ENCODE peak calls at places on chromosomes 1 and 21, in nine cellular contexts. M is astrocyte of the spinal cord; H is NCI-H1417; C is T-helper 2 cell; Y is effector CD4-positive, alpha-beta T cell; S is activated naive CD4-positive, alpha-beta T cell treated with anti-CD3 and anti-CD28 coated beads, Interleukin-2, amount 10 ng/mL, durations not matched to agents 7 days and 5 days; I is GM10248; J is non-pigmented ciliary epithelial cell; T is EL. Z is an unnamed sample.

GRCh38 chr1:165551469-165551868 is 7.7 kb downstream of the LRRC52 start:
- DNase-seq in M (no peak), H (no peak), C (no peak), Y (no peak), S (no peak), I (no peak), J (no peak), T (no peak), Z (no peak)

GRCh38 chr21:25579402-25580016 is 27.8 kb downstream of the MRPL39 start:
- DNase-seq in M (no peak), H (no peak), C (no peak), Y (no peak), S (no peak), I (no peak), J (no peak), T (no peak), Z (no peak)

GRCh38 chr1:30748699-30749401 is 8.7 kb downstream of the LAPTM5 start:
- DNase-seq in M (no peak), H (no peak), C (no peak), Y (no peak), S (peak), I (no peak), J (no peak), T (no peak), Z (no peak)

GRCh38 chr1:7385471-7386225 is 385.4 kb upstream of the VAMP3 start:
- DNase-seq in M (no peak), H (no peak), C (no peak), Y (no peak), S (no peak), I (no peak), J (no peak), T (no peak), Z (no peak)

GRCh38 chr1:226846801-226847200 is 23.6 kb upstream of the PSEN2 start:
- DNase-seq in M (no peak), H (no peak), C (no peak), Y (no peak), S (no peak), I (no peak), J (no peak), T (peak), Z (no peak)

GRCh38 chr1:163250382-163250974 is 47.8 kb upstream of the RGS5 start:
- DNase-seq in M (no peak), H (no peak), C (no peak), Y (no peak), S (no peak), I (no peak), J (no peak), T (no peak), Z (no peak)

GRCh38 chr1:35797380-35797779 is 10.4 kb upstream of the AGO4 start:
- DNase-seq in M (no peak), H (no peak), C (no peak), Y (no peak), S (no peak), I (no peak), J (no peak), T (no peak), Z (peak)

GRCh38 chr1:200029035-200029623 is 1.6 kb downstream of the NR5A2 start:
- DNase-seq in M (no peak), H (peak), C (no peak), Y (no peak), S (no peak), I (peak), J (no peak), T (peak), Z (peak)

GRCh38 chr1:11529330-11529729 is 50.4 kb downstream of the DISP3 start:
- DNase-seq in M (no peak), H (no peak), C (no peak), Y (no peak), S (no peak), I (no peak), J (no peak), T (no peak), Z (no peak)

GRCh38 chr1:230174041-230174440 is 107.0 kb downstream of the GALNT2 start:
- DNase-seq in M (no peak), H (no peak), C (no peak), Y (no peak), S (no peak), I (no peak), J (no peak), T (no peak), Z (no peak)

GRCh38 chr1:168361252-168361651 is 80.6 kb downstream of the TBX19 start:
- DNase-seq in M (no peak), H (no peak), C (no peak), Y (no peak), S (no peak), I (no peak), J (no peak), T (no peak), Z (no peak)

GRCh38 chr1:6012529-6013318 is 20.5 kb upstream of the NPHP4 start:
- DNase-seq in M (no peak), H (no peak), C (no peak), Y (peak), S (no peak), I (no peak), J (no peak), T (no peak), Z (no peak)

GRCh38 chr21:31470896-31471694 is 127.0 kb upstream of the TIAM1 start:
- DNase-seq in M (no peak), H (no peak), C (no peak), Y (no peak), S (no peak), I (no peak), J (no peak), T (no peak), Z (no peak)

GRCh38 chr1:226738421-226738994 is 574 bp downstream of the ITPKB start:
- DNase-seq in M (peak), H (peak), C (no peak), Y (no peak), S (peak), I (peak), J (no peak), T (peak), Z (no peak)

GRCh38 chr1:171081220-171081993 is 9.3 kb upstream of the FMO3 start:
- DNase-seq in M (peak), H (peak), C (no peak), Y (no peak), S (no peak), I (no peak), J (peak), T (peak), Z (no peak)

GRCh38 chr1:31435471-31436409 is 22.7 kb downstream of the SERINC2 start:
- DNase-seq in M (no peak), H (no peak), C (no peak), Y (no peak), S (no peak), I (no peak), J (no peak), T (no peak), Z (no peak)

GRCh38 chr1:79497193-79497773 is 490.8 kb upstream of the ADGRL4 start:
- DNase-seq in M (peak), H (peak), C (no peak), Y (no peak), S (no peak), I (peak), J (peak), T (peak), Z (peak)

GRCh38 chr21:46188226-46189212 is 4.3 kb upstream of the SPATC1L start:
- DNase-seq in M (peak), H (peak), C (no peak), Y (no peak), S (no peak), I (no peak), J (peak), T (peak), Z (no peak)

GRCh38 chr1:224067621-224068457 is 46.1 kb upstream of the FBXO28 start:
- DNase-seq in M (peak), H (no peak), C (no peak), Y (no peak), S (no peak), I (no peak), J (no peak), T (peak), Z (no peak)

GRCh38 chr1:162690672-162691434 is 58.6 kb downstream of the DDR2 start:
- DNase-seq in M (peak), H (no peak), C (no peak), Y (no peak), S (no peak), I (no peak), J (no peak), T (peak), Z (no peak)

GRCh38 chr21:36908260-36908908 is 58.1 kb downstream of the HLCS start:
- DNase-seq in M (no peak), H (no peak), C (no peak), Y (no peak), S (no peak), I (no peak), J (no peak), T (peak), Z (no peak)

GRCh38 chr21:41857771-41858300 is 21.3 kb downstream of the PRDM15 start:
- DNase-seq in M (no peak), H (no peak), C (no peak), Y (no peak), S (peak), I (no peak), J (no peak), T (no peak), Z (no peak)

GRCh38 chr1:22001409-22001808 is at the start of gene CELA3A:
- DNase-seq in M (no peak), H (no peak), C (no peak), Y (no peak), S (no peak), I (no peak), J (no peak), T (no peak), Z (no peak)

Z was measured in germinal center.